ENCODE peak calls at places on chromosome 12, in nine cellular contexts. A is fibroblast of mammary gland, P is GM20000, N is WTC11, H is activated B cell treated with CpG ODN at 0.5 μM for 24 hours, L is dorsolateral prefrontal cortex, D is PC-3, S is tibial artery, F is tibial nerve. X is an unnamed sample.

GRCh38 chr12:96068636-96069035 is 33.2 kb upstream of the LTA4H start:
- DNase-seq in N (no peak), D (no peak), H (no peak), L (no peak), F (no peak), A (no peak), S (no peak), P (no peak), X (no peak)

GRCh38 chr12:83505586-83505985 is 818.9 kb downstream of the TMTC2 start:
- DNase-seq in H (no peak), A (no peak), N (no peak), D (no peak), P (no peak), L (no peak), F (no peak), S (no peak), X (no peak)

GRCh38 chr12:71589478-71589881 is 74.2 kb downstream of the ZFC3H1 start:
- DNase-seq in H (no peak), L (no peak), S (no peak), F (no peak), D (no peak), A (peak), P (no peak), N (no peak), X (no peak)

GRCh38 chr12:38316391-38317129 is at the start of gene ALG10B:
- DNase-seq in N (peak), S (peak), D (peak), F (peak), P (peak), A (peak), H (peak), L (peak), X (peak)

GRCh38 chr12:50505945-50506344 is 1.2 kb downstream of the DIP2B start:
- DNase-seq in H (no peak), F (peak), S (no peak), L (peak), N (no peak), D (peak), A (peak), P (peak), X (no peak)

GRCh38 chr12:130714591-130715149 is 1.4 kb downstream of the RIMBP2 start:
- DNase-seq in S (no peak), H (no peak), A (no peak), L (peak), P (no peak), N (no peak), D (no peak), F (no peak), X (no peak)

GRCh38 chr12:96136720-96137378 is 57.3 kb upstream of the ELK3 start:
- DNase-seq in F (no peak), D (peak), N (no peak), P (no peak), L (no peak), H (no peak), S (no peak), A (peak), X (no peak)

GRCh38 chr12:52229836-52230343 is 3.2 kb upstream of the KRT7 start:
- DNase-seq in F (no peak), D (no peak), L (no peak), P (no peak), A (no peak), N (no peak), S (peak), H (no peak), X (no peak)

GRCh38 chr12:44052554-44052953 is 216.7 kb downstream of the TMEM117 start:
- DNase-seq in D (no peak), L (no peak), F (no peak), S (no peak), H (no peak), N (no peak), A (no peak), P (no peak), X (no peak)
- TF ChIP-seq CTCF in D (no peak), L (no peak), F (no peak), S (no peak), H (no peak), N (no peak), A (no peak), P (no peak), X (no peak)

DNA sequence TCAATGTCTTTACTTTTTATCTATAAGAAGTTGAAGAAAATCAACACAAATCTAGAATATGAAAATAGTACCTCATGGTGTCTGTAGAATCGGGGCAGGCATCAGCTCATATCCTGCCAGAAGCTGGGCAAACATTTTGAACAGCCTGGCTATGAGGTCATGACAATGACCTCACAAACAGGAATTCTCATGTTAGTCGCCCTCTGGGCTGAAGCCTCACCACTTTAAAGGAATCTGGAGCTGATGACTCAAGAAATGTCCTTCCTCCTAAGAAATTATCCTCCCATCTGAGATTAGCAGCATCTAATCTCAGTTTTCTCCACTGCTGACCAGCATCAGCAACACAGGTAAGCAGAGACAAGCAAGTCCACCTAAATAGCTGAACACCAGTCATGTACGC is 27.1 kb downstream of the CLIP1 start:
- DNase-seq in L (no peak), F (no peak), N (no peak), H (no peak), S (peak), P (no peak), A (peak), D (peak), X (no peak)
- TF ChIP-seq CTCF in L (no peak), F (no peak), N (no peak), H (no peak), S (no peak), P (no peak), A (no peak), D (no peak), X (no peak)

DNA sequence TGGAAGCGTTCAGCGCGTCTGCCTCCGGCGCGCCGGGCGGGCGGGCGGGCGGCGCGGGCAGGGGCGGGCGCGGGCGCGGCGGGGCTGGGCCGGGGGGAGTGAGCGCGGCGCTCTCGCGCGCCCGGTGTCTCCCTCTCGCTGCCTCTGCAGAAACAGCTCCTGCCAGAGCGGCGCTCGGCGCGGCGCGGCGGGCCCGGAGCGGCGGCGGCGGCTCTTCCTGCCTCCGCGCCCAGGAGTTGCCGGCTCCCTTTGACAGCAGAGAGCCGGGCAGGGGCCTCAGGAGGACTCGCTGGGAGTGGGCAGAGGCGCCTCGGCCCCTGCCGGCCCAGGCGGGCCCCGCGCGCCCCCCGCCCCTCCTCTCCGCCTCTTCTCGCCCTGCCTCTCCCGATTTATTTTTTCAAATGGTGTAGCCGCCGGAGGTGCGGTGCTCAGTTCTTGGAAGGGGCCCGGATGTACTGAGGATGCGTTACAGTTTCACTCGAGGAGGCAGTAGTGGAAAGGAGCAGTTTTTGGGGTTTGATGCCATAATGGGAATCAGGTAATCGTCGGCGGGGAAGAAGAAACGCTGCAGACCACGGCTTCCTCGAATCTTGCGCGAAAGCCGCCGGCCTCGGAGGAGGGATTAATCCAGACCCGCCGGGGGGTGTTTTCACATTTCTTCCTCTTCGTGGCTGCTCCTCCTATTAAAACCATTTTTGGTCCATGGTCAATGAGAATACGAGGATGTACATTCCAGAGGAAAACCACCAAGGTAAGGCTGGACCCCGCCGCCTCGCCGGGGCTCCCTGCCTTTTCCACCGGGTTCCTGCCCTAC is at the start of gene CACNA1C:
- DNase-seq in A (peak), S (peak), F (peak), L (peak), H (no peak), D (no peak), P (peak), N (peak), X (peak)
- TF ChIP-seq CTCF in A (no peak), S (peak), F (peak), L (peak), H (no peak), D (no peak), P (no peak), N (no peak), X (peak)

DNA sequence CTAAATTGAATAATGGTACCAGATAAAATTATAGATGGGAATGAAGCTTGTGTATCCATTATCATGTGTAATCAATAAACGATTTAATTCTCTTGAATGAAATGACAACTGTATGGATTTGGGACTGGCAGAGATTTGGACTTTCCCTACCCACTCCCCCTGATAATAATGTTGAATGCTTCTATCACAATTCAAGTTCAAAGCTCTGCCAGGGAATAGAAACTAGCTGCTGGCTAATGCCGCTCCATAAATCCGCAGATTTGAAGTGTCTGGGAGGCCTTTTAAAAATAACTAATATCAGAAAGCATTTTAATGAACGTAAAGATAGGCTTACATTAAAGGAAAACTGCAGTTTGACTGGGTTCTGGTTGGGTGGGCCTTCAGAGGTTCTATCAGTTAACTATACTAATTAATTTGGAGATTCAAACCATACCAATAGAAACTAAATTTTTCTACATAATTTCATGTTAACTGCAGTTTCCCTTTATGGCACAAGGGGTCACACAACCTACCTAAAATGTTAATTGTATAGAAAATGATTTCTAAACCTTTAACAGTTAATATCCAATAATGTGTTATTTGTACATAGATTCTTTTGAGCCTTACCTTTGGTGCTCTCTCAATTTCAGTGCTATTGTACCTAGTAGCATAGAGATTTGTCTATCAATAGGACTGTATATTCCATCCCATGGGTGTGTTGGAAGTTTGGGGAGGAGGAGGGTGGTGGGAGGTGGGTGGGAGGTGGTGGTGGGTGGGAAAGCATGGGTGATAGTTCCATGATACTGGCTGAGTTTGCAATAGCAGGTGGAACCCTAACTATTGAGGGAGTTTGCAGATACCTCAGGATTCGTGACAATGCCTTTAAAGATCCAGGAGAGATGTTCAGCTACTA is 4.9 kb downstream of the HNRNPA1 start:
- DNase-seq in H (no peak), D (no peak), P (no peak), A (no peak), N (no peak), L (no peak), F (no peak), S (no peak), X (no peak)
- TF ChIP-seq CTCF in H (no peak), D (peak), P (no peak), A (peak), N (no peak), L (no peak), F (no peak), S (no peak), X (peak)

DNA sequence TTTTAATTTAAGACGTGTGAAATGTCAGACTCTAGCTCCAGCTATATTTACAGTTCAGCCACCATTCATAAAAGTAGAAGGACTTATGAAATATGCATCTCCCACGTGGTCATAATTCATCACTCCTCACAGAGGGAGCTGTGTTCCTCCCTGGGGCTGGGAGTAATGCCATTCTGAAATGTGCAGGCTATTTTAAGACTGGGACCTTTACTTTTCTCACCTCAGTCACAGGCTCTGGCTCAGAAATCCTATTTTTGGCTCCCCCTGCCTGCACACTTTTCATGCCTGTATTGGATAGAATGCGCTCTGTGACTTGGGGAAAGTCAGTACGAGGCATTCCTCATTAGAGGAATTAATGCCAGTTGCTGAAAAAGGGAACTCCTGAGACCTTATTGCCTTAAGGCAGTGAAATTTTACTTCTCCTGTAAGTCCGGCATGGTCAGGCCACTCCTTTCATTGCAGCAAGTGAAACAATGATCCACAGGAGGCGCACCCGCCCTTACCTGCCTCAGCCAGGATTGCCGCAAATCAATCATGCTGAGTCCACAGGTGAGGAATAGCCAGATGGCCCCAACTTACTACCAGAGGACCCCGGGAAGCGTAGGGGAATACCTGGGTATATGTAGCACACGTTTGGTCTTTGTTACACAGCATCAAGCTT is 1133.2 kb upstream of the TMEM132C start:
- DNase-seq in N (no peak), S (no peak), L (no peak), F (no peak), A (no peak), H (no peak), D (peak), P (no peak), X (no peak)
- TF ChIP-seq CTCF in N (no peak), S (no peak), L (no peak), F (no peak), A (no peak), H (no peak), D (peak), P (no peak), X (no peak)

GRCh38 chr12:13130981-13131380 is 27.5 kb upstream of the GSG1 start:
- DNase-seq in H (no peak), D (no peak), N (no peak), S (no peak), P (no peak), L (no peak), A (no peak), F (no peak), X (no peak)

GRCh38 chr12:13133886-13134285 is 30.4 kb upstream of the GSG1 start:
- DNase-seq in D (no peak), S (no peak), H (no peak), P (no peak), F (no peak), A (no peak), N (no peak), L (no peak), X (no peak)

DNA sequence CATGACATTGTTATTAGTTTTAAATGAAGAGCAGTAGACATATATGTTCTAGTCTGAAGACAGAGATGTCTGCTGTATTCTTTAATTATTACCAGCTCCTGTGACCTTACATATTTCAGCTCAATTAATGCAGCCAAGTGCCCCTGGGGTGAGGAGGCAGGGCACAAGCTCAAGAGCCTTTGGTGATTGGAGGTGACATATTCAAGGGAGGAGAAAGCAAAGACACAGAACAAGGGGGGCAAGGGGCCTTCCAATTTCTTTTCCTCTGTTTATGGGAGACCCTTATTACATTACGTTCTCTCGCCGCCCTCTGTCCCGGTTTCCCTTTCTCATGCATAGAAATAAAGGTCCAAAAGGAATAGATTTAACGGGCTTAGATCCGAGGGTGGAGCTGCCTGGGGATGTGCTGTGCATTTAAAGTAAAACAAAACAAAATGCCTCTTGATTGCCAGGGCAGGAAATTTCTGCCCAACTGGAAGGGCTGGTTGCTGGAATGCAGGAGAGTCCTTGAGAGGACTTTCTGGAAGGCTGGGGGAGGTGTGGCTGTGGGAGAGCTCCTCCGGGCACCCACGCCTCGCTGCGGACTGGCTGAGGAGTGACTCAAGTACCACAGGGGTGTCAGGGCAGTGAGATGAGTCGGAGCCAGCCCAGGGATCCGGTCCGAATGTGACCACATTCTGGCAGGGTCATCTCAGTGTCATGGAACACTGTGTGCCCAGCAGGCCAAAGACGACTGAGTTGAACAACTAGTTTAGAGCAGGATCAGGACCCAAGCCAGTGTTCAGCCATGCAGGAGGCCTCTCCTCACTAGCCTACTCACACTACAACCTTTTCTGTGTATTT is 32.1 kb upstream of the GSG1 start:
- DNase-seq in L (peak), D (peak), N (peak), F (no peak), A (peak), H (no peak), S (peak), P (no peak), X (no peak)
- TF ChIP-seq CTCF in L (no peak), D (peak), N (no peak), F (no peak), A (peak), H (no peak), S (no peak), P (no peak), X (no peak)

X was measured in neural crest cell.